ENCODE peak calls at places on chromosomes 13 and 19, in five cellular contexts. R is CD8-positive, alpha-beta T cell; E is tibial artery; V is Caco-2; W is GM23338. N is an unnamed sample.

GRCh38 chr19:41588497-41589209 is 12.7 kb downstream of the CEACAM21 start:
- DNase-seq in R (no peak), E (no peak), V (no peak), W (peak; percentile 65), N (no peak)

GRCh38 chr13:55627221-55627620 is 1513.5 kb upstream of the PRR20A start:
- DNase-seq in R (no peak), E (no peak), V (no peak), W (no peak), N (no peak)

GRCh38 chr13:32285633-32285965 is 29.6 kb downstream of the ZAR1L start:
- DNase-seq in R (no peak), E (no peak), V (no peak), W (no peak), N (no peak)

GRCh38 chr19:21052902-21053301 is 29.1 kb upstream of the ZNF714 start:
- DNase-seq in R (no peak), E (no peak), V (no peak), W (no peak), N (no peak)

GRCh38 chr19:33683881-33684549 is 62.3 kb downstream of the CHST8 start:
- DNase-seq in R (no peak), E (no peak), V (no peak), W (peak; percentile 91), N (peak; percentile 31)

GRCh38 chr13:98109226-98109625 is 33.7 kb upstream of the FARP1 start:
- DNase-seq in R (no peak), E (no peak), V (peak; percentile 4), W (no peak), N (no peak)

GRCh38 chr13:66210677-66211076 is 1019.5 kb downstream of the PCDH9 start:
- DNase-seq in R (no peak), E (no peak), V (no peak), W (no peak), N (no peak)

GRCh38 chr19:54179921-54180452 is 7.0 kb upstream of the TMC4 start:
- DNase-seq in R (no peak), E (no peak), V (no peak), W (peak; percentile 98), N (peak; percentile 47)

GRCh38 chr19:4393947-4394590 is 6.3 kb downstream of the SH3GL1 start:
- DNase-seq in R (no peak), E (no peak), V (no peak), W (no peak), N (peak; percentile 15)

GRCh38 chr13:78625384-78625783 is 22.0 kb upstream of the POU4F1 start:
- DNase-seq in R (no peak), E (no peak), V (no peak), W (no peak), N (no peak)

GRCh38 chr19:55585658-55586339 is 5.2 kb upstream of the ZNF579 start:
- DNase-seq in R (peak; percentile 24), E (peak; percentile 78), V (peak; percentile 70), W (peak; percentile 90), N (peak; percentile 86)

GRCh38 chr19:3336680-3337523 is 29.5 kb upstream of the NFIC start:
- DNase-seq in R (no peak), E (peak; percentile 99), V (no peak), W (no peak), N (peak; percentile 93)

GRCh38 chr13:107438251-107438650 is 777.1 kb downstream of the LIG4 start:
- DNase-seq in R (no peak), E (no peak), V (no peak), W (no peak), N (no peak)

GRCh38 chr19:17406887-17407196 is 1.4 kb upstream of the BST2 start:
- DNase-seq in R (no peak), E (no peak), V (no peak), W (no peak), N (no peak)
- H3K4me1 ChIP-seq in R (peaks cover 28% of the 10 kb centered on the region), E (no peaks in the 10 kb centered on the region), V (peaks cover 13% of the 10 kb centered on the region), W (peaks cover 20% of the 10 kb centered on the region), N (peaks cover 52% of the 10 kb centered on the region)

DNA sequence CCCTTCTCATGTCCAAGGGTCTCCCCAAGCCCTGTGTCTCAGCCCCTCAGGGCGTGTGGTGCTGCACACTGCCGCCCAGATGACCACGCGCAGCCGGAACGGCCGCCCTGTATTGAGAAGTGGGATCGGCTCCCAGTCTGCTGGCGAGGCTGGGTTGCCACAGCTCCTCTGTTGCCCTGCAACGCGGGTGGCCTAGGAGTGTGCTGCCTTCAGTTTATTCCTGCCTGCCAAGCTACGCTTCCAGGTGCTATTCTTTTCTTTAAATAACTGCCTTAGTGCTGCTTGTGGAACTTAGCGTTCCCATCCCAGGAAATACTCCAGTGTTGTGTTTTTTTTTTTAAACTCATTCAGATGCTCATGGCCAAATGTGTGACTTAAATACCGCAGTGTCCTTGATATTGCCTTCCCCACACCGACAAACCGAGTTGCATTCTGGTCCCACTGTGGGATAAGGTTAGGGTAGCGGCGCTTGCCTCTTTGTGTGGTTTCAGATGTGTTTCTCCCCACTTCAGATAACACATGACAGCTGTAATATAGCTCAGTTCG is 16.6 kb downstream of the ACTN4 start:
- DNase-seq in R (no peak), E (peak; percentile 91), V (no peak), W (no peak), N (no peak)
- H3K4me1 ChIP-seq in R (peaks cover 64% of the 10 kb centered on the region), E (peaks cover 31% of the 10 kb centered on the region), V (peaks cover 100% of the 10 kb centered on the region), W (peaks cover 88% of the 10 kb centered on the region), N (peaks cover 80% of the 10 kb centered on the region)

DNA sequence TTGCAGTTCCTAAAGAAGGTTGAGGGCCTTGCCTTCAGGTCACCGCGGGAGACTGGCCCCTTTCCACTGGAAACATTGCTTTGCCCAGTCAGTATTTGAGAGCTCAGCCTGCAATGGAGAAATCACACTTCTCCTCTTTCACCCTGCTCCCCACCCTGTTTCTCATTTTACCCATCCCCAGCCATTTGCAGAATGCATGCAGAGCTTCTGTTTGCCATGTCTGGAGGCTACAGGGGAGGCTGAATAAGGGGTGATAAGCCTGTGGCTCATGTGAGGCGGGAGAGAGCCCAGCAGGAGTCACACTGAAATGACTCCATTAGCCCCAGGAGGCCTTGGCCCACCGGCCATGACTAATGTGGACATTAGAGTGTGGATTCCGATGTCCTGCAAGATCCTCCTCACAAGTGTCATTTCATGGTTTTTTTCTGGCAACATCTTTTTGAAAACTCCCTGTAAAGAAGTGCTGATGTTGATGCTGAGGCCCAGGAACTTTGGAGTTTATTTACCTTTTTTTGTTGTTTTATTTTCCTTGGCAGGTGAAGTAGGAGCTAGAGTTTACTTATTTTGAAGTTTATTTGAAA is 6.3 kb downstream of the SPINT2 start:
- DNase-seq in R (no peak), E (no peak), V (no peak), W (no peak), N (peak; percentile 55)
- H3K4me1 ChIP-seq in R (peaks cover 10% of the 10 kb centered on the region), E (no peaks in the 10 kb centered on the region), V (peaks cover 80% of the 10 kb centered on the region), W (peaks cover 35% of the 10 kb centered on the region), N (peaks cover 21% of the 10 kb centered on the region)

GRCh38 chr13:48490241-48490640 is 42.6 kb downstream of the RCBTB2 start:
- DNase-seq in R (no peak), E (no peak), V (no peak), W (no peak), N (no peak)
- H3K4me1 ChIP-seq in R (peaks cover 44% of the 10 kb centered on the region), E (no peaks in the 10 kb centered on the region), V (no peaks in the 10 kb centered on the region), W (no peaks in the 10 kb centered on the region), N (peaks cover 61% of the 10 kb centered on the region)

N was measured in left lung.